ENCODE peak calls at places on chromosomes 11 and 22, in ten cellular contexts. X is cardiac muscle cell; P is endothelial cell of umbilical vein; R is upper lobe of left lung; V is breast epithelium; Y is heart right ventricle; H is ovary; M is IMR-90; F is CD8-positive, alpha-beta T cell; S is H1. C is an unnamed sample.
A peak's percentile ranks its signal among the peaks of the same experiment; 100 is the strongest.

GRCh38 chr11:125036933-125037332 is 26.2 kb upstream of the SLC37A2 start:
- DNase-seq in X (peak; percentile 61), P (peak; percentile 70), R (no peak), V (no peak), Y (no peak), H (no peak), M (peak; percentile 98), F (no peak), S (no peak), C (no peak)

GRCh38 chr11:113806403-113806802 is 26.8 kb downstream of the CLDN25 start:
- DNase-seq in X (peak; percentile 44), P (peak; percentile 30), R (no peak), V (no peak), Y (no peak), H (no peak), M (peak; percentile 7), F (no peak), S (peak; percentile 70), C (no peak)

GRCh38 chr11:69466039-69466438 is 15.4 kb upstream of the LINC01488 start:
- DNase-seq in X (no peak), P (no peak), R (no peak), V (no peak), Y (no peak), H (no peak), M (no peak), F (no peak), S (no peak), C (peak; percentile 13)

GRCh38 chr11:29280452-29280851 is 736.4 kb downstream of the KCNA4 start:
- DNase-seq in X (no peak), P (peak; percentile 73), R (no peak), V (no peak), Y (no peak), H (no peak), M (peak; percentile 25), F (no peak), S (no peak), C (no peak)

GRCh38 chr11:21495879-21496278 is 697.0 kb upstream of the ANO5 start:
- DNase-seq in X (no peak), P (no peak), R (no peak), V (no peak), Y (no peak), H (no peak), M (no peak), F (no peak), S (no peak), C (no peak)

GRCh38 chr22:39932918-39933649 is 27.1 kb upstream of the TMA7B start:
- DNase-seq in X (peak; percentile 53), P (peak; percentile 23), R (peak; percentile 39), V (no peak), Y (no peak), H (no peak), M (no peak), F (peak; percentile 67), S (peak; percentile 86), C (no peak)

GRCh38 chr11:17229481-17230152 is 21.8 kb upstream of the PIK3C2A start:
- DNase-seq in X (no peak), P (no peak), R (no peak), V (no peak), Y (no peak), H (no peak), M (no peak), F (no peak), S (no peak), C (no peak)

GRCh38 chr22:17120281-17120680 is 879 bp downstream of the TMEM121B start:
- DNase-seq in X (peak; percentile 53), P (peak; percentile 31), R (peak; percentile 54), V (no peak), Y (peak; percentile 71), H (peak; percentile 42), M (peak; percentile 30), F (peak; percentile 71), S (peak; percentile 93), C (peak; percentile 83)

GRCh38 chr11:42770444-42771065 is 541.2 kb upstream of the API5 start:
- DNase-seq in X (peak; percentile 15), P (peak; percentile 4), R (no peak), V (no peak), Y (no peak), H (no peak), M (no peak), F (no peak), S (peak; percentile 49), C (no peak)

GRCh38 chr11:65084598-65085375 is 765 bp downstream of the ZFPL1 start:
- DNase-seq in X (no peak), P (no peak), R (no peak), V (no peak), Y (no peak), H (no peak), M (no peak), F (no peak), S (no peak), C (no peak)

GRCh38 chr11:117820516-117820915 is 4.0 kb downstream of the FXYD2 start:
- DNase-seq in X (no peak), P (no peak), R (no peak), V (no peak), Y (no peak), H (no peak), M (no peak), F (no peak), S (no peak), C (peak; percentile 56)
- H3K4me1 ChIP-seq in X (peaks cover 7% of the 10 kb centered on the region), P (peaks cover 39% of the 10 kb centered on the region), R (peaks cover 65% of the 10 kb centered on the region), V (no peaks in the 10 kb centered on the region), Y (peaks cover 32% of the 10 kb centered on the region), H (peaks cover 21% of the 10 kb centered on the region), M (peaks cover 5% of the 10 kb centered on the region), F (peaks cover 64% of the 10 kb centered on the region), S (no peaks in the 10 kb centered on the region), C (peaks cover 43% of the 10 kb centered on the region)

DNA sequence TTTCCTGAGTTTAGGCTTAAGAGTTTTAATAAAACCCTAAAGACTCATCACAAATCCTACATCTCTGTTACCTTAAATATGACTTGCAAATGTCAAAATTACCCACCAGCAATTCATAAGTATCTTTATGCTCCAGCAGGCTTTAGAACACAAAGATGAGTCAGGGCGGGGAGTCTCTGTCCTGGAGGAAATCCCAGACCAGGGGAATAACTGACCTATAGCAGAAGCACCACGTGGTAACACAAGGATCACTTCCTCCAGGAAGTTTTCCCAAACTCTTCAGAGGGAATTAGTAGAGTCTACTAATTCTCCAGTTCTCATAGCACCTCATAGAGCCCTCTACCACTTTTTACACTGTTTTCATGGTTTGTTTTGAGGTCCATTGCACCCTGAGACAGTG is 217.0 kb downstream of the NAV2 start:
- DNase-seq in X (no peak), P (peak; percentile 12), R (no peak), V (no peak), Y (no peak), H (no peak), M (peak; percentile 63), F (no peak), S (no peak), C (no peak)
- TF ChIP-seq CTCF in X (no peak), P (no peak), R (no peak), V (no peak), Y (no peak), H (no peak), M (no peak), F (no peak), S (no peak), C (no peak)

GRCh38 chr22:46212195-46212594 is 37.9 kb downstream of the CDPF1 start:
- DNase-seq in X (no peak), P (no peak), R (no peak), V (no peak), Y (no peak), H (no peak), M (no peak), F (no peak), S (no peak), C (no peak)

GRCh38 chr22:46214149-46214548 is 35.9 kb downstream of the CDPF1 start:
- DNase-seq in X (no peak), P (no peak), R (no peak), V (no peak), Y (no peak), H (no peak), M (no peak), F (no peak), S (no peak), C (no peak)

GRCh38 chr22:46214616-46215015 is 35.5 kb downstream of the CDPF1 start:
- DNase-seq in X (no peak), P (no peak), R (no peak), V (no peak), Y (no peak), H (no peak), M (no peak), F (no peak), S (no peak), C (no peak)

GRCh38 chr22:46213052-46213451 is 37.0 kb downstream of the CDPF1 start:
- DNase-seq in X (no peak), P (no peak), R (no peak), V (no peak), Y (no peak), H (no peak), M (peak; percentile 6), F (no peak), S (no peak), C (no peak)

DNA sequence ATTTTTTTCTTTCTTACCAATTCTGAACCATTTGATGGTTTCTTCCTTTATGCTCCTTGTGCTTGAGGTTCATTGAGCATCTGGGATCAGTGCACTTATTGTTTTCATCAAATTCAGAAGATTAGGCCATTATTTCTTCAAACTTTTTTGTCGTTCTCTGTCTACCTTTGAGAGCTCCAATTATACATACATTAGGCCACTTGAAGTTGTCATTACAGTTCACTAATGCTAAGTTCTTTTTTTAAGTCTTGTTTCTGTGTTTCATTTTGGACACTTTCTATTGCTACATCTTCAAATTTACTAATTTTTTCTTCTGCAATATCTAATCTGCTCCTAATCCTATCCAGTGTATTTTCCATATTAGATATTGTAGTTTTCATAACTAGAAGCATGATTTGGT is 40.8 kb downstream of the CDPF1 start:
- DNase-seq in X (no peak), P (no peak), R (no peak), V (no peak), Y (no peak), H (no peak), M (no peak), F (no peak), S (no peak), C (no peak)
- H3K9me3 ChIP-seq in X (no peaks in the 10 kb centered on the region), P (no peaks in the 10 kb centered on the region), R (no peaks in the 10 kb centered on the region), V (peaks cover 19% of the 10 kb centered on the region), Y (peaks cover 21% of the 10 kb centered on the region), H (no peaks in the 10 kb centered on the region), M (peaks cover 9% of the 10 kb centered on the region), F (no peaks in the 10 kb centered on the region), S (peaks cover 12% of the 10 kb centered on the region), C (no peaks in the 10 kb centered on the region)

GRCh38 chr11:102208835-102209234 is 98.6 kb downstream of the YAP1 start:
- DNase-seq in X (no peak), P (no peak), R (no peak), V (no peak), Y (no peak), H (no peak), M (no peak), F (no peak), S (no peak), C (no peak)
- H3K4me1 ChIP-seq in X (no peaks in the 10 kb centered on the region), P (no peaks in the 10 kb centered on the region), R (no peaks in the 10 kb centered on the region), V (no peaks in the 10 kb centered on the region), Y (no peaks in the 10 kb centered on the region), H (no peaks in the 10 kb centered on the region), M (peaks cover 5% of the 10 kb centered on the region), F (no peaks in the 10 kb centered on the region), S (peaks cover 15% of the 10 kb centered on the region), C (no peaks in the 10 kb centered on the region)

DNA sequence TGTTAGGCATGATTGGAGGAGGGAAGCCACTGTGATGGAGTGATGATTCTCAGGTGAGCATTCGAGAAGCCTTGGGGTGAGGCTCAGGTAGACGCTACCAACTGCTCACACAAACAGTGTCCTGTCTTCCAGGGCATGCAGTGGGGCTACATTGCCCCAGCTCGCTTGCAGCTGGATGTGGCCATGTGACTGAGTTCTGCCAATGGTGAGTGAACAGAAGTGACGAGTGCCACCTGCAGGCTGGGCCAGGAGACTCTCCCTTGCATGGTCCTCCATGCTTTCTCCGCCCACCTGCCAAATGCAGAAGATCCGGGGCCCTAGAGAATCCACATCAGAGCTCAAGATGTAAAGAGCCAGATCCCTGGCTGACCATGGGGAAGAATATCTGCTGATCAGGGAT is 195.9 kb downstream of the BCR start:
- DNase-seq in X (peak; percentile 6), P (peak; percentile 20), R (no peak), V (no peak), Y (no peak), H (no peak), M (no peak), F (no peak), S (peak; percentile 67), C (no peak)
- TF ChIP-seq CTCF in X (peak; percentile 15), P (peak; percentile 21), R (no peak), V (no peak), Y (no peak), H (no peak), M (peak; percentile 12), F (peak; percentile 18), S (peak; percentile 78), C (peak; percentile 38)

C was measured in kidney.